ENCODE peak calls at places on chromosomes 11 and 22, in ten cellular contexts. X, M, R, P, E, Z, A, O, F and H are unnamed samples.

GRCh38 chr22:40642316-40642715 is 5.8 kb upstream of the MRTFA start:
- DNase-seq in X (no peak), M (no peak), R (no peak), P (no peak), E (no peak), Z (no peak), A (no peak), O (no peak), F (no peak), H (no peak)

GRCh38 chr11:84865791-84866535 is 761.2 kb downstream of the DLG2 start:
- DNase-seq in X (no peak), M (no peak), R (no peak), P (no peak), E (no peak), Z (no peak), A (no peak), O (no peak), F (peak; percentile 32), H (no peak)

GRCh38 chr11:60867871-60868681 is 734 bp downstream of the ZP1 start:
- DNase-seq in X (no peak), M (no peak), R (no peak), P (no peak), E (no peak), Z (no peak), A (no peak), O (no peak), F (no peak), H (no peak)

GRCh38 chr11:45212566-45213315 is 66.3 kb downstream of the PRDM11 start:
- DNase-seq in X (no peak), M (peak; percentile 65), R (no peak), P (no peak), E (no peak), Z (peak; percentile 25), A (no peak), O (no peak), F (no peak), H (no peak)

GRCh38 chr11:65468874-65469333 is 29.9 kb upstream of the MALAT1 start:
- DNase-seq in X (peak; percentile 84), M (peak; percentile 85), R (no peak), P (peak; percentile 95), E (peak; percentile 60), Z (peak; percentile 83), A (no peak), O (peak; percentile 93), F (peak; percentile 57), H (peak; percentile 90)

GRCh38 chr11:4639931-4640330 is 2.7 kb downstream of the OR51D1 start:
- DNase-seq in X (no peak), M (no peak), R (no peak), P (no peak), E (no peak), Z (no peak), A (no peak), O (no peak), F (no peak), H (no peak)

GRCh38 chr22:21917959-21918261 is 34.7 kb downstream of the PPM1F start:
- DNase-seq in X (no peak), M (no peak), R (no peak), P (no peak), E (no peak), Z (no peak), A (no peak), O (no peak), F (no peak), H (no peak)

GRCh38 chr11:109547356-109548027 is 125.5 kb downstream of the C11orf87 start:
- DNase-seq in X (no peak), M (no peak), R (peak; percentile 71), P (no peak), E (peak; percentile 55), Z (no peak), A (peak; percentile 75), O (no peak), F (peak; percentile 49), H (no peak)

GRCh38 chr11:123405123-123405592 is 24.9 kb upstream of the GRAMD1B start:
- DNase-seq in X (no peak), M (peak; percentile 75), R (no peak), P (no peak), E (no peak), Z (no peak), A (no peak), O (no peak), F (no peak), H (peak; percentile 57)

GRCh38 chr11:69455969-69456368 is 25.5 kb upstream of the LINC01488 start:
- DNase-seq in X (no peak), M (peak; percentile 40), R (no peak), P (no peak), E (no peak), Z (no peak), A (no peak), O (no peak), F (no peak), H (no peak)

GRCh38 chr22:30985561-30986208 is 16.6 kb downstream of the TUG1 start:
- DNase-seq in X (no peak), M (no peak), R (no peak), P (no peak), E (no peak), Z (no peak), A (no peak), O (no peak), F (no peak), H (no peak)

GRCh38 chr22:30978304-30978962 is 9.4 kb downstream of the TUG1 start:
- DNase-seq in X (no peak), M (no peak), R (no peak), P (no peak), E (no peak), Z (no peak), A (no peak), O (no peak), F (no peak), H (no peak)

GRCh38 chr22:30984317-30984716 is 15.3 kb downstream of the TUG1 start:
- DNase-seq in X (no peak), M (no peak), R (no peak), P (no peak), E (no peak), Z (peak; percentile 13), A (no peak), O (no peak), F (no peak), H (no peak)

GRCh38 chr22:30982501-30982900 is 13.4 kb downstream of the TUG1 start:
- DNase-seq in X (no peak), M (no peak), R (no peak), P (no peak), E (no peak), Z (no peak), A (no peak), O (no peak), F (no peak), H (no peak)

DNA sequence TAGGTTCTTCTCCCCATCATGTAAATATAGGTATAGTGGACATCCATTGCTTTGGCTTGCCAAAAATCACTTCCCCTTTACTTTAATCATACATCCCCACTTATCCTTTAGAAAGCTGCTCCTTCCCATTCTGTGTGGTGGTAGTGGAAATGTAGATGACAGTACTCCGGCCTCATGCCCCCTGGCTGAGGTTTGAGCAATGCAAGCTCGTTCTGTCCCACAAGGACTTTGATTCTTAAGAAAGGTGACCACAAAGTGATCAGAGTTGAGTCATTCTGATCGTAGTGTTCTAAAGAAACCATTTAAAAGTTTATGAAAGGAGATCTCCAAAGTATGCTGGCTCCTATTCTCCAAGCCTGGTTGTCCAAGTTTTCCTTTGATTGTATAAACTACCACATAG is 10.9 kb downstream of the TUG1 start:
- DNase-seq in X (no peak), M (no peak), R (no peak), P (no peak), E (no peak), Z (no peak), A (no peak), O (no peak), F (peak; percentile 10), H (peak; percentile 14)
- TF ChIP-seq CTCF in X (no peak), M (no peak), R (no peak), P (no peak), E (no peak), Z (no peak), A (no peak), O (no peak), F (no peak), H (no peak)

GRCh38 chr22:33018232-33018864 is 39.8 kb downstream of the SYN3 start:
- DNase-seq in X (no peak), M (no peak), R (peak; percentile 11), P (peak; percentile 69), E (peak; percentile 55), Z (peak; percentile 37), A (peak; percentile 27), O (peak; percentile 71), F (peak; percentile 51), H (peak; percentile 48)

GRCh38 chr22:33024626-33025025 is 33.6 kb downstream of the SYN3 start:
- DNase-seq in X (no peak), M (no peak), R (no peak), P (no peak), E (no peak), Z (no peak), A (no peak), O (no peak), F (no peak), H (no peak)

GRCh38 chr22:33022231-33022630 is 36.0 kb downstream of the SYN3 start:
- DNase-seq in X (no peak), M (no peak), R (no peak), P (no peak), E (no peak), Z (no peak), A (no peak), O (no peak), F (no peak), H (no peak)

GRCh38 chr22:33023119-33023827 is 34.9 kb downstream of the SYN3 start:
- DNase-seq in X (no peak), M (no peak), R (no peak), P (no peak), E (no peak), Z (no peak), A (no peak), O (no peak), F (no peak), H (no peak)

GRCh38 chr22:33020721-33021120 is 37.5 kb downstream of the SYN3 start:
- DNase-seq in X (no peak), M (no peak), R (no peak), P (no peak), E (no peak), Z (no peak), A (no peak), O (no peak), F (no peak), H (no peak)
- H3K4me3 ChIP-seq in X (no peak overlapping the region), M (no peak overlapping the region), R (no peak overlapping the region), P (no peak overlapping the region), E (no peak overlapping the region), Z (no peak overlapping the region), A (no peak overlapping the region), O (no peak overlapping the region), F (no peak overlapping the region), H (no peak overlapping the region)

GRCh38 chr11:870127-870413 is 27.4 kb downstream of the TSPAN4 start:
- DNase-seq in X (no peak), M (no peak), R (no peak), P (no peak), E (no peak), Z (no peak), A (no peak), O (no peak), F (no peak), H (no peak)
- TF ChIP-seq CTCF in X (no peak), M (no peak), R (peak; percentile 29), P (no peak), E (no peak), Z (no peak), A (peak; percentile 34), O (no peak), F (no peak), H (no peak)

DNA sequence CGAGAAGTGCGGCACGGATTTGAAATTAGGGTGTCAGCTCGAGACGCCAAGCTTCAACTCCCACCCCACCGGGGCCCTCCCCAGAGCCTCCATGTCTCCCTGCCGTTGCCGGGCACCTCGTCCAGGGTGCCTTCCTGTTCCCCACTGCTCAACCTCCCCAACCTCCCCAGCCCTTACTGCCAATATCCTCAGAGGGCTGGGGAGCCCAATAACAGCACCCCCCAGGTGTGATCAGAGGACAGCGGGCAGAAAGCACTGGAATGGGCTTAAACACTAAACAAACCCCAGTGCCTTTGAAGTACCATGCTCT is 1336.4 kb downstream of the TBC1D22A start:
- DNase-seq in X (no peak), M (no peak), R (no peak), P (no peak), E (no peak), Z (no peak), A (no peak), O (no peak), F (no peak), H (no peak)
- H3K4me3 ChIP-seq in X (no peak overlapping the region), M (no peak overlapping the region), R (no peak overlapping the region), P (no peak overlapping the region), E (no peak overlapping the region), Z (no peak overlapping the region), A (no peak overlapping the region), O (no peak overlapping the region), F (no peak overlapping the region), H (peak overlapping the region; percentile 5)